ENCODE peak calls at places on chromosomes 1 and 21, in ten cellular contexts. I, D, Q, W, A, N, M, J, B and V are unnamed samples.

GRCh38 chr1:156625436-156626078 is 6.3 kb downstream of the HAPLN2 start:
- DNase-seq in N (no peak), B (no peak), Q (peak; percentile 36), I (peak; percentile 48), W (peak; percentile 88), A (peak; percentile 57), M (peak; percentile 90), J (peak; percentile 45), D (peak; percentile 76), V (peak; percentile 61)

GRCh38 chr1:193104496-193104905 is 713 bp downstream of the GLRX2 start:
- DNase-seq in N (peak; percentile 41), A (no peak), D (peak; percentile 5), I (no peak), Q (peak; percentile 42), M (peak; percentile 77), W (peak; percentile 70), B (peak; percentile 35), J (peak; percentile 16), V (peak; percentile 56)

GRCh38 chr1:204763773-204764427 is 78.4 kb upstream of the LRRN2 start:
- DNase-seq in Q (peak; percentile 36), A (peak; percentile 33), W (peak; percentile 84), J (peak; percentile 78), B (peak; percentile 64), D (peak; percentile 56), M (peak; percentile 93), N (peak; percentile 90), I (peak; percentile 76), V (peak; percentile 78)

GRCh38 chr1:64167176-64167575 is 36.2 kb upstream of the UBE2U start:
- DNase-seq in B (no peak), W (no peak), D (no peak), M (no peak), J (no peak), N (no peak), Q (no peak), I (peak; percentile 40), A (no peak), V (no peak)

GRCh38 chr1:23913212-23913880 is at the start of gene CNR2:
- DNase-seq in D (no peak), A (no peak), W (no peak), N (no peak), I (no peak), Q (peak; percentile 24), B (no peak), M (peak; percentile 64), J (peak; percentile 78), V (peak; percentile 26)

GRCh38 chr1:159790237-159790917 is 9.6 kb downstream of the DUSP23 start:
- DNase-seq in J (no peak), N (peak; percentile 26), Q (peak; percentile 28), D (no peak), A (no peak), M (no peak), I (peak; percentile 49), B (no peak), W (peak; percentile 63), V (no peak)

GRCh38 chr1:28675921-28676257 is 7.3 kb downstream of the GMEB1 start:
- DNase-seq in I (no peak), N (no peak), A (no peak), Q (no peak), W (no peak), M (no peak), D (no peak), B (no peak), J (no peak), V (no peak)

GRCh38 chr21:44556879-44557278 is 1.7 kb downstream of the KRTAP10-3 start:
- DNase-seq in A (no peak), M (no peak), I (no peak), W (peak; percentile 16), D (no peak), B (no peak), J (no peak), Q (no peak), N (no peak), V (no peak)

GRCh38 chr1:9004731-9005708 is 21.2 kb downstream of the SLC2A7 start:
- DNase-seq in N (peak; percentile 78), D (peak; percentile 79), J (peak; percentile 79), M (peak; percentile 97), Q (peak; percentile 87), W (peak; percentile 93), B (peak; percentile 85), I (peak; percentile 89), A (peak; percentile 91), V (peak; percentile 87)

GRCh38 chr1:236421022-236421421 is 26.9 kb downstream of the EDARADD start:
- DNase-seq in N (peak; percentile 32), Q (no peak), A (no peak), W (no peak), D (no peak), M (no peak), I (peak; percentile 13), B (no peak), J (peak; percentile 22), V (no peak)

GRCh38 chr1:4794020-4794780 is 139.8 kb downstream of the AJAP1 start:
- DNase-seq in W (no peak), D (no peak), A (no peak), B (no peak), J (no peak), I (no peak), Q (no peak), M (no peak), N (no peak), V (no peak)

GRCh38 chr1:248857201-248857600 is 1.7 kb downstream of the ZNF692 start:
- DNase-seq in J (no peak), A (no peak), D (no peak), Q (peak; percentile 25), W (peak; percentile 56), N (no peak), M (no peak), B (no peak), I (no peak), V (no peak)

GRCh38 chr1:14980801-14981200 is 172.7 kb upstream of the TMEM51 start:
- DNase-seq in B (no peak), N (no peak), M (no peak), J (no peak), A (no peak), W (no peak), Q (no peak), I (peak; percentile 20), D (no peak), V (no peak)

GRCh38 chr1:19987719-19988118 is 8.3 kb upstream of the PLA2G2A start:
- DNase-seq in M (no peak), J (no peak), B (no peak), W (no peak), N (no peak), I (no peak), D (no peak), A (no peak), Q (no peak), V (no peak)

GRCh38 chr1:21762022-21762404 is 20.9 kb downstream of the USP48 start:
- DNase-seq in Q (no peak), B (no peak), D (no peak), W (no peak), A (no peak), J (no peak), N (no peak), M (no peak), I (no peak), V (no peak)

GRCh38 chr1:236854602-236854978 is 59.5 kb downstream of the MTR start:
- DNase-seq in B (no peak), W (no peak), D (no peak), Q (no peak), N (peak; percentile 49), J (no peak), I (peak; percentile 69), A (no peak), M (no peak), V (no peak)

GRCh38 chr1:19654386-19654785 is 10.3 kb downstream of the NBL1 start:
- DNase-seq in B (no peak), I (peak; percentile 44), M (no peak), Q (no peak), D (no peak), J (no peak), A (no peak), N (no peak), W (peak; percentile 19), V (no peak)

GRCh38 chr1:220914283-220915116 is 35.3 kb downstream of the HLX start:
- DNase-seq in D (no peak), Q (peak; percentile 87), M (no peak), N (no peak), W (no peak), B (no peak), A (no peak), I (no peak), J (no peak), V (no peak)

GRCh38 chr1:204726478-204726877 is 40.9 kb upstream of the LRRN2 start:
- DNase-seq in B (peak; percentile 62), A (no peak), D (no peak), W (no peak), Q (no peak), I (peak; percentile 43), N (peak; percentile 38), M (no peak), J (no peak), V (no peak)

GRCh38 chr1:201941420-201942128 is 4.8 kb downstream of the LMOD1 start:
- DNase-seq in J (no peak), N (no peak), D (no peak), B (no peak), A (no peak), M (no peak), W (peak; percentile 85), I (no peak), Q (no peak), V (no peak)

GRCh38 chr21:35226960-35227741 is 178.0 kb upstream of the RUNX1 start:
- DNase-seq in D (peak; percentile 26), N (no peak), W (no peak), I (no peak), Q (peak; percentile 84), J (peak; percentile 93), B (no peak), A (peak; percentile 12), M (peak; percentile 85), V (peak; percentile 39)

GRCh38 chr1:150708595-150708994 is 11.6 kb upstream of the GOLPH3L start:
- DNase-seq in I (no peak), B (no peak), W (no peak), Q (no peak), N (no peak), D (no peak), J (peak; percentile 59), A (no peak), M (no peak), V (no peak)

GRCh38 chr1:61343623-61344257 is 261.4 kb downstream of the NFIA start:
- DNase-seq in D (no peak), N (no peak), Q (no peak), I (no peak), M (no peak), B (no peak), A (no peak), J (no peak), W (no peak), V (no peak)

GRCh38 chr21:44027607-44028286 is 15.6 kb downstream of the TRAPPC10 start:
- DNase-seq in M (no peak), J (no peak), B (no peak), A (no peak), I (no peak), W (no peak), Q (no peak), D (no peak), N (no peak), V (no peak)

GRCh38 chr1:38527373-38527966 is 332.1 kb downstream of the RRAGC start:
- DNase-seq in B (no peak), D (peak; percentile 24), I (no peak), W (peak; percentile 49), M (peak; percentile 94), Q (no peak), N (no peak), J (peak; percentile 64), A (no peak), V (peak; percentile 56)

GRCh38 chr1:203100163-203100867 is 14.5 kb upstream of the MYOG start:
- DNase-seq in Q (no peak), I (no peak), M (no peak), A (no peak), B (no peak), N (no peak), J (no peak), D (no peak), W (no peak), V (no peak)

GRCh38 chr1:64172458-64172983 is 30.9 kb upstream of the UBE2U start:
- DNase-seq in A (no peak), N (no peak), B (no peak), W (no peak), D (no peak), I (peak; percentile 40), M (no peak), J (no peak), Q (no peak), V (no peak)

GRCh38 chr1:223137402-223138100 is 5.5 kb downstream of the TLR5 start:
- DNase-seq in W (no peak), M (no peak), I (peak; percentile 75), B (peak; percentile 56), D (no peak), N (no peak), Q (no peak), A (no peak), J (no peak), V (peak; percentile 22)